ENCODE peak calls at places on chromosomes 1 and 21, in ten cellular contexts. Q, X, L, G, D, E, T, F, Y and W are unnamed samples.

GRCh38 chr1:209835782-209836298 is 8.1 kb downstream of the UTP25 start:
- DNase-seq in Q (peak), X (no peak), L (no peak), G (no peak), D (peak), E (no peak), T (no peak), F (no peak), Y (no peak), W (no peak)

GRCh38 chr1:209029737-209030136 is 553.8 kb upstream of the CAMK1G start:
- DNase-seq in Q (peak), X (no peak), L (no peak), G (no peak), D (peak), E (no peak), T (no peak), F (no peak), Y (no peak), W (no peak)

GRCh38 chr1:223709598-223709997 is 2.7 kb upstream of the CAPN2 start:
- DNase-seq in Q (peak), X (no peak), L (no peak), G (no peak), D (peak), E (peak), T (no peak), F (no peak), Y (no peak), W (no peak)

GRCh38 chr1:195122497-195122896 is 1485.7 kb downstream of the KCNT2 start:
- DNase-seq in Q (no peak), X (no peak), L (no peak), G (no peak), D (no peak), E (no peak), T (no peak), F (no peak), Y (no peak), W (no peak)

GRCh38 chr1:17403081-17403480 is 31.1 kb downstream of the PADI6 start:
- DNase-seq in Q (no peak), X (no peak), L (no peak), G (no peak), D (no peak), E (no peak), T (no peak), F (no peak), Y (no peak), W (no peak)

GRCh38 chr21:36059823-36060158 is 535 bp downstream of the SETD4 start:
- DNase-seq in Q (no peak), X (peak), L (no peak), G (peak), D (no peak), E (no peak), T (no peak), F (peak), Y (peak), W (no peak)

GRCh38 chr1:11523746-11524464 is 45.0 kb downstream of the DISP3 start:
- DNase-seq in Q (no peak), X (no peak), L (no peak), G (peak), D (no peak), E (no peak), T (no peak), F (no peak), Y (no peak), W (no peak)

GRCh38 chr1:201506573-201507567 is at the start of gene CSRP1:
- DNase-seq in Q (peak), X (peak), L (peak), G (peak), D (peak), E (peak), T (peak), F (no peak), Y (peak), W (peak)

GRCh38 chr21:27423073-27423472 is 456.2 kb upstream of the ADAMTS5 start:
- DNase-seq in Q (peak), X (peak), L (no peak), G (peak), D (no peak), E (no peak), T (no peak), F (no peak), Y (no peak), W (no peak)

DNA sequence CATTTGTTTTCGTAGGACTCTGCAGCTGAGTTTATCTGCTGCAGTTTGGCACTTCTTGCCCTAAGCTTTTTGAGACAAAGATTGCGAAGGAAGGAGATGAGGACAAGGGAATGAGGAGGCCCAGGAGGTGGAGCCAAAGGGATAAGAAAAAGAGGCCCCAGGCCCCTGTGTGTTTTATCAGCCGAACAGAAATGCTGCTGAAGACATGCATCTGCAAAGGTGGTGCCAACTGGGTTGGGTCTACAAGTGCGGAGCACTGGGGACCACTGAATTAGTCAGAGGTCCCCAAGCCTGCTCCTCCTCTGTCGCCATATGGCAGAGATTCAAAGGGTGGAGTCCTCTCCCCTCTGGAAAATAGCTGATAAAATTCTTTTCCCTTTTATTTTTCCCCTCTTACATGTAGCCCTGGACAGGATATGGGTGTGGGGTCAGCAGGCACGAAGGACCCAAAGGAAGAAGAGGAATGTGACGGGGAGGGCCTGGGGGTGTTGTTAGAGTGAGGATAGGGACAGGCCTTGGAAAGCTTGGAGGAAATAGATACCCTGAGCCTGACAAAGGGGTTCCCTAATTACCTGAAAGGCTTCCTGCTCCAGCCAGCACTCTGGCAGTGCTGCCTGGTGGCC is 2.7 kb downstream of the CD34 start:
- DNase-seq in Q (peak), X (no peak), L (no peak), G (no peak), D (peak), E (no peak), T (no peak), F (no peak), Y (peak), W (no peak)
- TF ChIP-seq CTCF in Q (no peak), X (peak), L (no peak), G (no peak), D (no peak), E (no peak), T (peak), F (no peak), Y (no peak), W (no peak)

GRCh38 chr1:31632649-31633048 is 12.0 kb downstream of the PEF1 start:
- DNase-seq in Q (no peak), X (no peak), L (no peak), G (no peak), D (no peak), E (no peak), T (no peak), F (no peak), Y (no peak), W (no peak)

GRCh38 chr1:31628931-31629582 is 11.6 kb downstream of the HCRTR1 start:
- DNase-seq in Q (no peak), X (no peak), L (no peak), G (no peak), D (no peak), E (no peak), T (no peak), F (no peak), Y (no peak), W (no peak)

GRCh38 chr1:31637915-31638673 is 6.6 kb downstream of the PEF1 start:
- DNase-seq in Q (no peak), X (no peak), L (no peak), G (no peak), D (no peak), E (no peak), T (no peak), F (no peak), Y (no peak), W (no peak)

GRCh38 chr1:31627930-31628421 is 10.5 kb downstream of the HCRTR1 start:
- DNase-seq in Q (peak), X (peak), L (no peak), G (peak), D (no peak), E (no peak), T (no peak), F (no peak), Y (no peak), W (no peak)

GRCh38 chr1:31633117-31633516 is 11.6 kb downstream of the PEF1 start:
- DNase-seq in Q (no peak), X (no peak), L (no peak), G (no peak), D (no peak), E (peak), T (no peak), F (no peak), Y (peak), W (no peak)
- TF ChIP-seq CTCF in Q (peak), X (no peak), L (peak), G (no peak), D (peak), E (peak), T (peak), F (peak), Y (peak), W (no peak)

GRCh38 chr1:196603651-196604050 is 4.6 kb downstream of the KCNT2 start:
- DNase-seq in Q (no peak), X (no peak), L (no peak), G (no peak), D (no peak), E (no peak), T (no peak), F (no peak), Y (no peak), W (no peak)

GRCh38 chr1:196607940-196608339 is 300 bp downstream of the KCNT2 start:
- DNase-seq in Q (peak), X (no peak), L (no peak), G (no peak), D (peak), E (no peak), T (no peak), F (no peak), Y (peak), W (no peak)

GRCh38 chr1:196611873-196612272 is 3.6 kb upstream of the KCNT2 start:
- DNase-seq in Q (no peak), X (no peak), L (no peak), G (no peak), D (no peak), E (no peak), T (no peak), F (no peak), Y (no peak), W (no peak)

GRCh38 chr1:196608401-196609113 is at the start of gene KCNT2:
- DNase-seq in Q (peak), X (peak), L (peak), G (peak), D (peak), E (peak), T (peak), F (peak), Y (peak), W (no peak)

DNA sequence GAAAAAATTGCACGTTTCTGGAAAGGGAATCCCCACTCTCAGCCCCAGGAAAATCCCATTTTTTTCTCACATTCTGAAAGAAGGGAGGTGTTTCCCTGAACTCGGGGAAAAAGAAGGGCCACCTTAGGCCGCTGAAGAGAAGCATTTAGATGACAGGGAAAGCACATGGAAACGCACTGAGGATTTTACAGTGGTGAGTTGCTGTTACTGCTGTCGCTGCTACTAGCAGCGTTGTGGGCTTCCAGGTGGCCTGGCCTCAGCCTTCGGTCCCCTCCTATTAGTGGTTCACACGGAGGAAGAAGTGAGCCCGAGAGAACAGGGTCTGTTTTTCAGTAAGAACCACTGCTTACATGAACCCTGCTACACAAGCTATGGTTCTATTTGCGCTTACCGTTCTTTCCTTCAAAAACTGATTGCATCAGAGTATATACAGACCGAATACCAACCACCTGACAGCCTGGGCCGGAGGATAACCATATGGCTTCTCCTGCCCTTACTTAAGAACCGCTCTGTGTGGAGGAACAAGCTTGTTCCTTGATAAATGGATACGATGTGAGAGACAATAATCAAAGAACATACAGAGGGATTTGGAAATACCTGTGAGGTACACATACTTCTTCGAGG is 986 bp upstream of the KCNT2 start:
- DNase-seq in Q (no peak), X (no peak), L (no peak), G (no peak), D (no peak), E (no peak), T (peak), F (peak), Y (peak), W (no peak)
- TF ChIP-seq CTCF in Q (no peak), X (no peak), L (no peak), G (no peak), D (no peak), E (no peak), T (no peak), F (peak), Y (no peak), W (no peak)

DNA sequence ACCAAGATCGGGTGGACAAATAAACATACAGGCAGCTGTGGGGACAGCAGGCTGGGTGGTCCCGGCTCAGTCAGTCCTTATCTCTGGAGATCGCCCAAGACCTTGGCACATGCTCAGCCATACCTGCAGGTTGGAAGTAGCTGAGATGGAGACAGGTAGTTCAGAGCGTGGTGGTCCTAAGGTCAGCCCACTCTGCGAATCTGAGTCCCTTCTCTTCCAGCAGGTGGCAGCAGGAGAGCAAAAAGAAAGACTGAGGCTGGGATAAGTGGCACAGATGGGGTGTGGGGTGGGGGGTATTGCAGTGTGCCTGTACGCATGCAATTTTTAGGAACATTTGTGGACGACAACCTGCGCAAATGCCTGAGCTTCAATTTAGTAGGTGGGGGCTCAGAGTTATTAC is 104.9 kb downstream of the TENT5C start:
- DNase-seq in Q (no peak), X (no peak), L (no peak), G (no peak), D (no peak), E (peak), T (no peak), F (no peak), Y (no peak), W (no peak)
- TF ChIP-seq CTCF in Q (peak), X (no peak), L (no peak), G (no peak), D (peak), E (peak), T (peak), F (peak), Y (peak), W (no peak)

GRCh38 chr1:175343945-175344344 is 151.4 kb upstream of the KIAA0040 start:
- DNase-seq in Q (no peak), X (no peak), L (no peak), G (no peak), D (no peak), E (no peak), T (no peak), F (no peak), Y (no peak), W (no peak)

GRCh38 chr1:175341631-175342429 is 149.3 kb upstream of the KIAA0040 start:
- DNase-seq in Q (no peak), X (no peak), L (no peak), G (no peak), D (no peak), E (no peak), T (no peak), F (no peak), Y (no peak), W (no peak)

DNA sequence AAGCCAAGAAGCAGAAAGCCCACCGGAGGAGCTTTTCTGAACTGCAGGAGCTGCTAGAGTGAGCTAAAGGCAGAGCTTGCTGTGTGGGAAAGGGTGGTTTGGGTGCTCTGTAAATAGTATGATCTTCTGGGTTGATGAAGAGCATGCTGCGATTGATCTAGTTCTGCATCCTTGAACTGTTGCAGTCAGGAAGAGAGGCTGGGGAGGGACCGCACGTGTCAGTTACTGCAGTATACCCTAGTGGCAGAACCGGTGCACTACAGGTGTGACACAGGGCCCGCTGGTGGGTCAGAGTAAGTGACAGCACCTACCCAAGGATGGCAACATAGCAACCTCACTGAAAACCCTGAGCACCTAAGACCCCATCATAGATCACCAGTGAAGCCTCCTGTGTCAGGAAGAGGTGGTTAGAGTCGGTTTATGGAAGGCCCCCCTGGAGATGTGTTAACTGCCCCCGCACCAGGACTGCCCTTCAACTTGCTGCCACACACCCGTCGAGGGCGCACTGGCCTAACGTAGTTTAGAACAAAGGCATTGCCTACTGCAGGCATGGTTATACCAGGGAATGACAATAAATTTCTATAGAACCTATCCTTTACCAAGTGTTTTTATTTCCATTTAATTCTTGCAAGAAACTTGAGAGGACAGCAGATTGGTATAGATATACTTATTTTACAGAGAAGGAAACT is 146.0 kb upstream of the KIAA0040 start:
- DNase-seq in Q (no peak), X (no peak), L (no peak), G (no peak), D (peak), E (peak), T (peak), F (peak), Y (peak), W (peak)
- TF ChIP-seq CTCF in Q (no peak), X (no peak), L (no peak), G (no peak), D (peak), E (peak), T (peak), F (peak), Y (peak), W (peak)